ENCODE peak calls at places on chromosomes 16 and 17, in seven cellular contexts. O, Y, B, N, K, S and W are unnamed samples. For H3K4me1, the result is how much of the 10 kb centered on the place peaks cover.

GRCh38 chr17:352421-353212 is at the start of gene RPH3AL:
- DNase-seq in O (no peak), Y (peak), B (no peak), N (no peak), K (peak), S (no peak), W (peak)

GRCh38 chr16:86073103-86073625 is 174.2 kb downstream of the IRF8 start:
- DNase-seq in O (no peak), Y (no peak), B (no peak), N (no peak), K (peak), S (no peak), W (no peak)

GRCh38 chr17:13918247-13918646 is 151.1 kb upstream of the COX10 start:
- DNase-seq in O (no peak), Y (no peak), B (no peak), N (no peak), K (no peak), S (no peak), W (no peak)

GRCh38 chr17:57624390-57624789 is 120.7 kb downstream of the CCDC182 start:
- DNase-seq in O (no peak), Y (no peak), B (no peak), N (no peak), K (no peak), S (no peak), W (no peak)

GRCh38 chr17:21523482-21524210 is 147.5 kb downstream of the KCNJ12 start:
- DNase-seq in O (no peak), Y (no peak), B (no peak), N (no peak), K (no peak), S (no peak), W (no peak)

GRCh38 chr17:68906638-68907037 is 48.6 kb downstream of the ABCA8 start:
- DNase-seq in O (peak), Y (no peak), B (no peak), N (no peak), K (no peak), S (no peak), W (no peak)

GRCh38 chr16:50666658-50667496 is 14.2 kb downstream of the SNX20 start:
- DNase-seq in O (no peak), Y (no peak), B (peak), N (no peak), K (no peak), S (no peak), W (no peak)

GRCh38 chr16:11836653-11837244 is 14.6 kb downstream of the RSL1D1 start:
- DNase-seq in O (peak), Y (no peak), B (no peak), N (no peak), K (no peak), S (no peak), W (no peak)

GRCh38 chr16:1651509-1652342 is 26.4 kb upstream of the JPT2 start:
- DNase-seq in O (peak), Y (no peak), B (no peak), N (no peak), K (no peak), S (no peak), W (no peak)

GRCh38 chr16:7206469-7206868 is 126.2 kb upstream of the RBFOX1 start:
- DNase-seq in O (no peak), Y (no peak), B (no peak), N (no peak), K (no peak), S (no peak), W (no peak)

GRCh38 chr16:9261376-9261775 is 169.9 kb downstream of the HAPSTR1 start:
- DNase-seq in O (no peak), Y (no peak), B (no peak), N (no peak), K (no peak), S (no peak), W (no peak)

GRCh38 chr16:49282690-49283375 is 1.2 kb upstream of the CBLN1 start:
- DNase-seq in O (no peak), Y (no peak), B (no peak), N (no peak), K (peak), S (no peak), W (peak)

GRCh38 chr17:17511971-17512858 is 16.0 kb upstream of the RASD1 start:
- DNase-seq in O (peak), Y (no peak), B (no peak), N (no peak), K (peak), S (no peak), W (no peak)
- H3K4me1 ChIP-seq in O (under half), Y (under half), B (under half), N (under half), K (under half), S (under half), W (under half)

GRCh38 chr17:50629902-50630301 is 4.8 kb upstream of the ABCC3 start:
- DNase-seq in O (no peak), Y (no peak), B (no peak), N (no peak), K (peak), S (no peak), W (no peak)
- H3K4me3 ChIP-seq in O (no peak), Y (no peak), B (no peak), N (no peak), K (no peak), S (no peak), W (no peak)

GRCh38 chr16:56695246-56695645 is 13.0 kb downstream of the MT1X start:
- DNase-seq in O (no peak), Y (no peak), B (no peak), N (no peak), K (no peak), S (no peak), W (no peak)
- H3K4me1 ChIP-seq in O (under half), Y (under half), B (under half), N (under half), K (under half), S (under half), W (under half)

GRCh38 chr17:29757788-29758187 is 135.1 kb upstream of the CORO6 start:
- DNase-seq in O (no peak), Y (no peak), B (no peak), N (no peak), K (no peak), S (no peak), W (no peak)
- H3K4me3 ChIP-seq in O (no peak), Y (no peak), B (no peak), N (peak), K (no peak), S (no peak), W (no peak)

GRCh38 chr17:48051706-48052486 is 3.7 kb downstream of the NFE2L1 start:
- DNase-seq in O (peak), Y (no peak), B (no peak), N (peak), K (no peak), S (no peak), W (peak)
- H3K4me1 ChIP-seq in O (half or more), Y (half or more), B (under half), N (under half), K (under half), S (half or more), W (half or more)

GRCh38 chr16:3948378-3948995 is 68.0 kb upstream of the CREBBP start:
- DNase-seq in O (no peak), Y (no peak), B (no peak), N (no peak), K (no peak), S (no peak), W (no peak)

GRCh38 chr16:3946604-3947180 is 66.2 kb upstream of the CREBBP start:
- DNase-seq in O (no peak), Y (no peak), B (no peak), N (no peak), K (no peak), S (no peak), W (no peak)

GRCh38 chr16:3950343-3951193 is 70.1 kb upstream of the CREBBP start:
- DNase-seq in O (peak), Y (no peak), B (no peak), N (peak), K (no peak), S (no peak), W (peak)

GRCh38 chr16:3949946-3950342 is 69.4 kb upstream of the CREBBP start:
- DNase-seq in O (no peak), Y (no peak), B (no peak), N (no peak), K (no peak), S (no peak), W (no peak)

GRCh38 chr16:3949287-3949686 is 68.8 kb upstream of the CREBBP start:
- DNase-seq in O (no peak), Y (no peak), B (no peak), N (no peak), K (no peak), S (no peak), W (no peak)
- H3K4me3 ChIP-seq in O (peak), Y (no peak), B (no peak), N (peak), K (no peak), S (no peak), W (no peak)

GRCh38 chr17:61511480-61512182 is 59.4 kb downstream of the TBX4 start:
- DNase-seq in O (no peak), Y (no peak), B (no peak), N (no peak), K (no peak), S (no peak), W (no peak)

GRCh38 chr17:61510991-61511390 is 58.8 kb downstream of the TBX4 start:
- DNase-seq in O (no peak), Y (no peak), B (no peak), N (no peak), K (no peak), S (no peak), W (no peak)

GRCh38 chr17:61517265-61517664 is 65.0 kb downstream of the TBX4 start:
- DNase-seq in O (no peak), Y (no peak), B (no peak), N (no peak), K (no peak), S (no peak), W (no peak)

GRCh38 chr17:61517843-61518606 is 65.8 kb downstream of the TBX4 start:
- DNase-seq in O (no peak), Y (no peak), B (no peak), N (no peak), K (no peak), S (no peak), W (no peak)

GRCh38 chr17:61514491-61514890 is 62.3 kb downstream of the TBX4 start:
- DNase-seq in O (no peak), Y (no peak), B (no peak), N (no peak), K (no peak), S (no peak), W (no peak)
- H3K4me1 ChIP-seq in O (under half), Y (under half), B (under half), N (under half), K (under half), S (under half), W (under half)

DNA sequence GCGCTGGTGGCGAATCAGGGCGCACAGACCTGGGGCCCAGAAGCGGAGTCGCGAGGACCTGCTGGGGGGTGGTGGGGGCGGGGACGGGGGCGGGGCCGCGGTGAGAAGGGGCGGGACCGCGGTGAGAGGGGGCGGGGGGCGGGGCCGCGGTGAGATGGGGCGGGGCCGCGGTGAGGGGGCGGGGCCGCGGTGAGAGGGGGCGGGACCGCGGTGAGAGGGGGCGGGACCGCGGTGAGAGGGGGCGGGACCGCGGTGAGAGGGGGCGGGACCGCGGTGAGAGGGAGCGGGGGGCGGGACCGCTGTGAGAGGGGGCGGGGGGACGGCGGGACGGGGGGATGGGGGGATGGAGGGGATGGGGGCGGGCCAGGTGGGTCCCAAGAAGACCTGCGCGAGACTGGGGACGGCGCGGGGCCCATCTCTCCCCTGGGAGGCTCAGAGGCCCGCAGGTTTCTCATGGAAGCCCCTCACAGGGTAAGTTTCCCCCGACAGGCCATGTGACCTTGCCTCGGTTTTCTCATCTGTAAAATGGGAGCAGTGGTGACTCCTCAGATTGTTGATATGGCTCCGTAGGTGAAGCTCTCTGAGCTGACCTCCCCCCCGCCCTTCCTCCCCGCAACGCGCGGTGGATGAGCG is 28.6 kb upstream of the DBNDD1 start:
- DNase-seq in O (no peak), Y (no peak), B (no peak), N (no peak), K (no peak), S (no peak), W (no peak)
- H3K4me3 ChIP-seq in O (peak), Y (no peak), B (peak), N (peak), K (peak), S (peak), W (peak)